ENCODE peak calls at places on chromosomes 13 and 19, in six cellular contexts. One of them, this sample, is unnamed.

GRCh38 chr13:107203146-107203847 is 635.4 kb upstream of the ARGLU1 start:
- DNase-seq in K562: peak; percentile 6
- DNase-seq in GM12878: no peak
- DNase-seq in GM12891: peak; percentile 7
- DNase-seq in H1: peak; percentile 60
- DNase-seq in HepG2: peak; percentile 63
- DNase-seq in this sample: peak; percentile 5

GRCh38 chr13:54387607-54388006 is 1359.0 kb downstream of the OLFM4 start:
- DNase-seq in GM12891: no peak
- DNase-seq in GM12878: no peak
- DNase-seq in H1: no peak
- DNase-seq in K562: no peak
- DNase-seq in HepG2: no peak
- DNase-seq in this sample: no peak

GRCh38 chr19:51978882-51979281 is 7.8 kb downstream of the ZNF350 start:
- DNase-seq in HepG2: no peak
- DNase-seq in GM12891: no peak
- DNase-seq in K562: no peak
- DNase-seq in H1: no peak
- DNase-seq in GM12878: no peak
- DNase-seq in this sample: no peak

GRCh38 chr19:39384839-39385568 is 5.9 kb downstream of the PAF1 start:
- DNase-seq in GM12891: no peak
- DNase-seq in H1: no peak
- DNase-seq in GM12878: no peak
- DNase-seq in HepG2: no peak
- DNase-seq in K562: no peak
- DNase-seq in this sample: no peak

GRCh38 chr13:109246001-109246400 is 540.4 kb downstream of the IRS2 start:
- DNase-seq in HepG2: no peak
- DNase-seq in K562: no peak
- DNase-seq in H1: no peak
- DNase-seq in GM12891: no peak
- DNase-seq in GM12878: no peak
- DNase-seq in this sample: no peak

GRCh38 chr13:67134322-67135129 is 95.6 kb downstream of the PCDH9 start:
- DNase-seq in HepG2: no peak
- DNase-seq in H1: no peak
- DNase-seq in K562: no peak
- DNase-seq in GM12878: no peak
- DNase-seq in GM12891: no peak
- DNase-seq in this sample: no peak

GRCh38 chr13:101757446-101758039 is 305.1 kb downstream of the ITGBL1 start:
- DNase-seq in H1: no peak
- DNase-seq in HepG2: no peak
- DNase-seq in GM12878: no peak
- DNase-seq in GM12891: peak; percentile 13
- DNase-seq in K562: no peak
- DNase-seq in this sample: peak; percentile 1

GRCh38 chr19:4474504-4475136 is 2.5 kb downstream of the HDGFL2 start:
- DNase-seq in HepG2: no peak
- DNase-seq in GM12891: peak; percentile 85
- DNase-seq in H1: peak; percentile 79
- DNase-seq in K562: peak; percentile 53
- DNase-seq in GM12878: no peak
- DNase-seq in this sample: peak; percentile 82

GRCh38 chr13:59458908-59459579 is 704.7 kb downstream of the DIAPH3 start:
- DNase-seq in HepG2: no peak
- DNase-seq in GM12878: no peak
- DNase-seq in K562: no peak
- DNase-seq in GM12891: no peak
- DNase-seq in H1: no peak
- DNase-seq in this sample: no peak

GRCh38 chr19:9054768-9055167 is 32.1 kb upstream of the OR1M1 start:
- DNase-seq in HepG2: no peak
- DNase-seq in GM12891: no peak
- DNase-seq in K562: no peak
- DNase-seq in GM12878: no peak
- DNase-seq in H1: peak; percentile 54
- DNase-seq in this sample: no peak

GRCh38 chr13:106623799-106624198 is 55.9 kb upstream of the ARGLU1 start:
- DNase-seq in HepG2: no peak
- DNase-seq in GM12878: no peak
- DNase-seq in GM12891: no peak
- DNase-seq in K562: no peak
- DNase-seq in H1: no peak
- DNase-seq in this sample: no peak

GRCh38 chr19:920051-920857 is 3.1 kb downstream of the KISS1R start:
- DNase-seq in H1: peak; percentile 76
- DNase-seq in GM12891: no peak
- DNase-seq in GM12878: no peak
- DNase-seq in HepG2: no peak
- DNase-seq in K562: no peak
- DNase-seq in this sample: peak; percentile 75

GRCh38 chr13:71867101-71867814 is at the start of gene DACH1:
- DNase-seq in K562: peak; percentile 3
- DNase-seq in GM12878: no peak
- DNase-seq in GM12891: peak; percentile 26
- DNase-seq in HepG2: peak; percentile 7
- DNase-seq in H1: peak; percentile 59
- DNase-seq in this sample: peak; percentile 21

GRCh38 chr13:24684600-24684998 is 4.4 kb downstream of the ATP12A start:
- DNase-seq in H1: no peak
- DNase-seq in GM12878: no peak
- DNase-seq in K562: no peak
- DNase-seq in GM12891: no peak
- DNase-seq in HepG2: no peak
- DNase-seq in this sample: no peak

GRCh38 chr19:44807162-44807561 is 1.7 kb upstream of the BCAM start:
- DNase-seq in H1: no peak
- DNase-seq in HepG2: peak; percentile 90
- DNase-seq in GM12878: no peak
- DNase-seq in GM12891: no peak
- DNase-seq in K562: peak; percentile 10
- DNase-seq in this sample: no peak
- TF ChIP-seq POLR2A in H1: no peak
- TF ChIP-seq POLR2A in HepG2: no peak
- TF ChIP-seq POLR2A in GM12878: no peak
- TF ChIP-seq POLR2A in GM12891: no peak
- TF ChIP-seq POLR2A in K562: no peak
- TF ChIP-seq POLR2A in this sample: no peak

DNA sequence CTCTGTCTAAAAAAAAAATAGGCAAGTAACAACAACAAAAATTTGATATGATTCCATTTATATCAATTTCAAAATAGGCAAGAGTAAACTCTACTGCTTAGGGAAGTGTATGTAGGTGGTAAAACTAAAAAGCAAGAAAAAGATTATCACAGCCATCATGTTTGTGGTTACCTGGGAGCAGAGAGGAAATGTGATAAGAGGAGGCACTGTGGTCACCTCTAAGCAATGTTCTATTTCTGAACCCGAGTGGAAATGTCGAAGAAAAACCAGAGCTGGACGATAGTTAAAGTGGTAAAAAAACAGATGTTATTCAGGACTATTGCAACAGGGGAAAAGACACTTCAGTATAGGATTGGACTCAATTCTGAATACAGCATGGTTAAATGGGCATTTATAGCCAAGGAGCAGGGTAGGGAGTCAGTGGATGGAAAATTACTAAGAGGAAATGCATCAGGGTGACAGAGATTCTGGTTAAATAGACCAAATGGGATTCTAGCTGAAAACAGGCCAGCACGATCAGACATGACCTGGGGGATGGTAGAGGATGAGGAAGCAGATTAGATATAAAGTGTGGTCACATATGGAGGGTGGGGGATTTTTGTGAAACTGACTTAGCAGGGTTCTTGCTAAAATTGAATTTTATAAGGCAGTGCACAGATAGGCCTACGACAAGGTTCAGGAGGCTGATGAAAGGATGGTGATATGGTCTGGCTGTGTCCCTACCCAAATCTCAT is 6.0 kb upstream of the TEX30 start:
- DNase-seq in K562: no peak
- DNase-seq in H1: no peak
- DNase-seq in GM12878: no peak
- DNase-seq in HepG2: no peak
- DNase-seq in GM12891: no peak
- DNase-seq in this sample: no peak
- TF ChIP-seq TAF1 in K562: no peak
- TF ChIP-seq TAF1 in H1: no peak
- TF ChIP-seq TAF1 in GM12878: no peak
- TF ChIP-seq TAF1 in HepG2: no peak
- TF ChIP-seq TAF1 in GM12891: no peak
- TF ChIP-seq TAF1 in this sample: no peak

DNA sequence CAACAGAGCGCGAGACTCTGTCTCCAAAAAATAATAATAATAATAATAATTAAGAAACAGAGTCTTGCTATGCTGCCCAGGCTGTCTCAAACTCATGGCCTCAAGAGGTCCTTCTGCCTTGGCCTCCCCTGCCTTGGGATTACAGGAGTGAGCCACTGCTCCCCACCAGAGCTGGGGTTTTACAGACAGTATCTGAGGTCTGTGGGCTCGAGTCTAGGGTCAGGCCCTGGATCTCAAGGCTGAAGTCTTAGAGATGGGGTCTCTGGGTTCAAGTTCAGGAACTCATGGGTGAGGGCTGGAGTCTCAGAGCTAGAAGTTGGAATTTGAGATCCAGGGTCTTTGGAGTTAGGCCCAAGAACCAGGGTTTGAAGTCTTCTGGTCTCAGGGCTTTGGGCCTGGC is 3.5 kb downstream of the IL11 start:
- DNase-seq in GM12878: no peak
- DNase-seq in GM12891: no peak
- DNase-seq in H1: no peak
- DNase-seq in K562: no peak
- DNase-seq in HepG2: no peak
- DNase-seq in this sample: no peak
- TF ChIP-seq POLR2A in GM12878: no peak
- TF ChIP-seq POLR2A in GM12891: no peak
- TF ChIP-seq POLR2A in H1: no peak
- TF ChIP-seq POLR2A in K562: no peak
- TF ChIP-seq POLR2A in HepG2: no peak
- TF ChIP-seq POLR2A in this sample: no peak

DNA sequence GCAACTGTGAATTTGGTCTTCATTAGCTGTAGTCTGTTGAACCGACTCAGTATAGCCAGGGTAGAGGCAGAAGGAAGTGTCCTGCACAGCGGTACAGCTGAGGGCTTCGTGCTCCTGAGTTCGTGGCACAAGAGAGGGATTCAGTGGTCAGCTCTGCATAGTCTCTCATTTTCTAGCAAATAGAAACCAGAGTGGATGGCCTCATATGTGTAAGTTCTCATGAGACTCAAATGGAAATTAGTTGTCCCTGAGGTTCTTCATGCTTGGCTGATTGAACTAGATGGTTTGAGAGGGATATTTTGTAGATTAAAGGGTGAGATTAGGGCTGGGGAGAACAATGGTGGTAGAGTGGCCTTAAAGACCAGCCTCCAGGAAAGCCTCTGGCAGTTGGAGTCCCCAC is 50.5 kb downstream of the ARHGEF7 start:
- DNase-seq in H1: no peak
- DNase-seq in GM12878: no peak
- DNase-seq in HepG2: no peak
- DNase-seq in GM12891: no peak
- DNase-seq in K562: no peak
- DNase-seq in this sample: no peak
- TF ChIP-seq TAF1 in H1: no peak
- TF ChIP-seq TAF1 in GM12878: peak; percentile 11
- TF ChIP-seq TAF1 in HepG2: no peak
- TF ChIP-seq TAF1 in GM12891: no peak
- TF ChIP-seq TAF1 in K562: no peak
- TF ChIP-seq TAF1 in this sample: no peak

GRCh38 chr19:55882626-55883025 is 46.3 kb downstream of the NLRP4 start:
- DNase-seq in GM12878: no peak
- DNase-seq in HepG2: no peak
- DNase-seq in GM12891: no peak
- DNase-seq in H1: no peak
- DNase-seq in K562: no peak
- DNase-seq in this sample: no peak

DNA sequence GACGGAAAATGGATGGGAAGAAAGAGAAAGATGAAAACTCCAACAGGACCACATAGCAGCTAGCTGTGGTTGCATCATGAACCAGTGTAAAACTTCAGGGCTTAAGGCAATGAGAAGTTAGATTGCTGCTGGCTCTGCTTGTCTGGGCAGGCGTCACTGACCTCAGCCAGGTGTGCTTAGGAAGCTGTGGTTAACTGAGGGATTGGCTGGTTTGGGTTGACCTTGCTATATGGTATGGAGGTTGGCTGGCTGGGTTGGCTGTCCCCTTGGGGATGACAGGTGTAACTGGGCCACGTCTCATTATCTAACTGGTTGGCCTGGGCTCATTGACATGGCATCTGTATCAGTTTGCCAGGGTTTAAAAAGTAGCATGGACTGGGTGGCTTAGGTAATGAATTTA is 40.9 kb downstream of the NLRP4 start:
- DNase-seq in GM12878: no peak
- DNase-seq in HepG2: no peak
- DNase-seq in H1: no peak
- DNase-seq in K562: no peak
- DNase-seq in GM12891: no peak
- DNase-seq in this sample: no peak
- TF ChIP-seq POLR2A in GM12878: no peak
- TF ChIP-seq POLR2A in HepG2: no peak
- TF ChIP-seq POLR2A in H1: no peak
- TF ChIP-seq POLR2A in K562: no peak
- TF ChIP-seq POLR2A in GM12891: no peak
- TF ChIP-seq POLR2A in this sample: no peak

DNA sequence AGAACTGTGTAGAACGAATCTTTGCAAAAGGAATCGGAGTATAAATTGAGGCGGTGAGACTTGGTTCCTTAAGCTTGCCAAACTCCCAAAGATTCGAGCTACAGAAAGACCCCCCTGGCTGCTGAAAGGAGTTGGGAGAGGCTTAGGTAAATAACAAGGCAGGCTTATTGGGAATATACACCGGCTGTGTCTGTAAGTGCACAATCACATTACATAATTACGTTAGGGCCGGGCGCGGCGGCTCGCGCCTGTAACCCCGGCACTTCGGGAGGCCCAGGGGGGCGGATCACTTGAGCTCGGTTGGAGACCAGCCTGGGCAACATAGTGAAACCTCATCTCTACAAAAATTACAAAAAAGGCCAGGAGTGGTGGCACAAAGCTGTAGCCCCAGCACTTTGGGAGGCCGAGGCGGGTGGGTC is 12.2 kb downstream of the TMEM160 start:
- DNase-seq in GM12878: no peak
- DNase-seq in HepG2: no peak
- DNase-seq in H1: no peak
- DNase-seq in GM12891: no peak
- DNase-seq in K562: no peak
- DNase-seq in this sample: no peak
- TF ChIP-seq TAF1 in GM12878: no peak
- TF ChIP-seq TAF1 in HepG2: no peak
- TF ChIP-seq TAF1 in H1: no peak
- TF ChIP-seq TAF1 in GM12891: no peak
- TF ChIP-seq TAF1 in K562: no peak
- TF ChIP-seq TAF1 in this sample: no peak

GRCh38 chr19:1942078-1942933 is 1.3 kb downstream of the CSNK1G2 start:
- DNase-seq in GM12878: peak; percentile 42
- DNase-seq in K562: peak; percentile 52
- DNase-seq in H1: peak; percentile 85
- DNase-seq in HepG2: peak; percentile 73
- DNase-seq in GM12891: peak; percentile 72
- DNase-seq in this sample: peak; percentile 75
- TF ChIP-seq POLR2A in GM12878: peak; percentile 71
- TF ChIP-seq POLR2A in K562: peak; percentile 13
- TF ChIP-seq POLR2A in H1: no peak
- TF ChIP-seq POLR2A in HepG2: peak; percentile 22
- TF ChIP-seq POLR2A in GM12891: no peak
- TF ChIP-seq POLR2A in this sample: no peak

This sample was measured in GM12892.